ENCODE peak calls at places on chromosomes 3 and 15, in ten cellular contexts. J, Q, A, N, B, C, T, K, I and F are unnamed samples. For H3K4me1, the result is how much of the 10 kb centered on the place peaks cover.

GRCh38 chr3:195921334-195921771 is 13.0 kb upstream of the TNK2 start:
- DNase-seq in J (no peak), Q (no peak), A (no peak), N (peak), B (peak), C (no peak), T (no peak), K (no peak), I (no peak), F (no peak)

GRCh38 chr3:195385526-195385925 is 57.3 kb downstream of the ACAP2 start:
- DNase-seq in J (no peak), Q (no peak), A (no peak), N (peak), B (peak), C (peak), T (no peak), K (peak), I (no peak), F (no peak)

GRCh38 chr3:128278761-128279593 is 125.7 kb downstream of the EEFSEC start:
- DNase-seq in J (peak), Q (peak), A (peak), N (peak), B (peak), C (peak), T (peak), K (no peak), I (peak), F (no peak)

GRCh38 chr3:62094461-62094860 is 278.9 kb downstream of the FEZF2 start:
- DNase-seq in J (no peak), Q (no peak), A (no peak), N (no peak), B (no peak), C (no peak), T (no peak), K (no peak), I (no peak), F (no peak)

GRCh38 chr3:7632305-7632704 is 771.4 kb downstream of the GRM7 start:
- DNase-seq in J (no peak), Q (no peak), A (no peak), N (no peak), B (no peak), C (no peak), T (no peak), K (no peak), I (no peak), F (no peak)

GRCh38 chr3:51982838-51983577 is at the start of gene ACY1:
- DNase-seq in J (peak), Q (peak), A (peak), N (peak), B (peak), C (peak), T (peak), K (peak), I (peak), F (peak)

GRCh38 chr3:105278688-105279087 is 88.0 kb upstream of the ALCAM start:
- DNase-seq in J (no peak), Q (no peak), A (no peak), N (no peak), B (no peak), C (no peak), T (no peak), K (no peak), I (no peak), F (no peak)

GRCh38 chr3:190646996-190647395 is 133.1 kb downstream of the IL1RAP start:
- DNase-seq in J (no peak), Q (no peak), A (no peak), N (no peak), B (no peak), C (no peak), T (no peak), K (no peak), I (no peak), F (no peak)

GRCh38 chr3:65597952-65598413 is 440.7 kb downstream of the MAGI1 start:
- DNase-seq in J (no peak), Q (no peak), A (peak), N (no peak), B (peak), C (no peak), T (peak), K (no peak), I (no peak), F (no peak)

GRCh38 chr15:70713547-70714414 is 49.6 kb downstream of the UACA start:
- DNase-seq in J (peak), Q (no peak), A (no peak), N (no peak), B (no peak), C (no peak), T (no peak), K (no peak), I (no peak), F (no peak)

GRCh38 chr3:33131328-33132018 is 17.7 kb downstream of the CRTAP start:
- DNase-seq in J (peak), Q (no peak), A (no peak), N (peak), B (peak), C (peak), T (peak), K (peak), I (no peak), F (no peak)

GRCh38 chr3:133709139-133709538 is 37.1 kb upstream of the TF start:
- DNase-seq in J (no peak), Q (no peak), A (no peak), N (no peak), B (no peak), C (no peak), T (no peak), K (no peak), I (no peak), F (no peak)

GRCh38 chr3:37700849-37701248 is 160.8 kb upstream of the CTDSPL start:
- DNase-seq in J (no peak), Q (no peak), A (no peak), N (no peak), B (no peak), C (peak), T (no peak), K (no peak), I (no peak), F (no peak)

GRCh38 chr3:56778904-56779303 is 22.8 kb downstream of the ARHGEF3 start:
- DNase-seq in J (no peak), Q (no peak), A (no peak), N (no peak), B (no peak), C (no peak), T (no peak), K (no peak), I (no peak), F (no peak)

GRCh38 chr15:89783111-89783860 is 7.2 kb downstream of the MESP2 start:
- DNase-seq in J (peak), Q (no peak), A (peak), N (no peak), B (peak), C (peak), T (no peak), K (no peak), I (peak), F (no peak)

GRCh38 chr3:171283248-171284222 is 176.7 kb downstream of the TNIK start:
- DNase-seq in J (no peak), Q (no peak), A (no peak), N (no peak), B (no peak), C (no peak), T (no peak), K (no peak), I (no peak), F (no peak)

GRCh38 chr15:90881978-90882721 is 2.2 kb upstream of the FES start:
- DNase-seq in J (no peak), Q (no peak), A (peak), N (no peak), B (no peak), C (no peak), T (no peak), K (no peak), I (peak), F (no peak)

GRCh38 chr3:153894857-153895256 is 226.3 kb upstream of the ARHGEF26 start:
- DNase-seq in J (no peak), Q (no peak), A (no peak), N (no peak), B (no peak), C (no peak), T (no peak), K (no peak), I (no peak), F (no peak)

GRCh38 chr3:153896197-153896596 is 225.0 kb upstream of the ARHGEF26 start:
- DNase-seq in J (no peak), Q (no peak), A (no peak), N (no peak), B (no peak), C (no peak), T (no peak), K (no peak), I (no peak), F (no peak)

GRCh38 chr3:153897842-153898241 is 223.3 kb upstream of the ARHGEF26 start:
- DNase-seq in J (no peak), Q (no peak), A (no peak), N (no peak), B (no peak), C (no peak), T (no peak), K (no peak), I (no peak), F (no peak)

GRCh38 chr3:153901152-153901551 is 220.0 kb upstream of the ARHGEF26 start:
- DNase-seq in J (no peak), Q (no peak), A (no peak), N (peak), B (no peak), C (no peak), T (no peak), K (no peak), I (no peak), F (no peak)

GRCh38 chr3:153897025-153897723 is 224.0 kb upstream of the ARHGEF26 start:
- DNase-seq in J (no peak), Q (no peak), A (no peak), N (no peak), B (no peak), C (no peak), T (no peak), K (no peak), I (no peak), F (no peak)
- H3K27ac ChIP-seq in J (no peak), Q (no peak), A (no peak), N (no peak), B (no peak), C (no peak), T (no peak), K (no peak), I (no peak), F (no peak)

GRCh38 chr3:34886443-34886842 is 752.9 kb upstream of the ARPP21 start:
- DNase-seq in J (no peak), Q (no peak), A (no peak), N (no peak), B (no peak), C (no peak), T (no peak), K (no peak), I (no peak), F (no peak)

GRCh38 chr3:34890247-34890646 is 749.1 kb upstream of the ARPP21 start:
- DNase-seq in J (no peak), Q (no peak), A (no peak), N (no peak), B (no peak), C (no peak), T (no peak), K (no peak), I (no peak), F (no peak)

DNA sequence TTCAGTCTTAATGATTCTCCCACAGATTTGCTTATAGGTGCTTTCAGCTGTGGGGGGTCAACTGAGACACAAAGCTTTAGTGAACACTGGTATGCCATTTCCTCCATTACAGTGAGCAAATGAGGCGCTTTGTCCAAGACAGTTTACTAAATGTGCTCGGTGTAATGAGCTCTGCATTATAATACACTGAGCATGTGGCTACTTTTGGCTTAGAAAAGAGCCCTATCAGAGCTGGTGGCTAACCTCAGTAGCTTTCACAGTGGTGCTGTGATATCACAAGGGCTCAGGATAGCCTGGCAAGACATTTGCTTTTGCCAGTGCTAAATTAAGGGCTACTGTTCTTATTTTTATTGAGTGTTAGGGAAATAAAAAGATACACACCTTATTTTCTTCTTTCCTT is 749.7 kb upstream of the ARPP21 start:
- DNase-seq in J (no peak), Q (no peak), A (no peak), N (peak), B (no peak), C (no peak), T (no peak), K (no peak), I (no peak), F (no peak)
- H3K4me3 ChIP-seq in J (no peak), Q (no peak), A (no peak), N (no peak), B (no peak), C (no peak), T (no peak), K (no peak), I (no peak), F (no peak)

DNA sequence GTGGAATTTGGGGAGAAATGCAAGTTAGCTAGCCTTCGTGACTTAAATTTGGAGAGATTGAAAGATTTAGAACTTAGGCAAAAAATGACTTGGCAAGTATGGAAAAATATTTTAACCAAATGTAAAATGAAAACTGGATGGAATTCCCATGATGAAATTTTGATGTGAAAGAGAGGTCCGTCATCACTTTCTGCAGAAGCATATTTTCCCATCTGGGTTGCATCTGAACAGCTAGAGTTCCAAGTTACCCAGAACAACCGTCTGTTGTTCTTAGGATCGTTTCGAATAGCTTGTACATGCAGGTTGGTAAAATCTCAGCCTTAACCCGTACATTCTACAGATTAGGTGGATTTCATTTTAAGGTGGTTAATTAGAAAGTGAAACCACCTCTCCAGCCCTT is 136.2 kb downstream of the GHSR start:
- DNase-seq in J (peak), Q (no peak), A (no peak), N (no peak), B (no peak), C (no peak), T (no peak), K (no peak), I (no peak), F (no peak)
- H3K4me1 ChIP-seq in J (under half), Q (under half), A (under half), N (under half), B (under half), C (half or more), T (under half), K (under half), I (under half), F (under half)

DNA sequence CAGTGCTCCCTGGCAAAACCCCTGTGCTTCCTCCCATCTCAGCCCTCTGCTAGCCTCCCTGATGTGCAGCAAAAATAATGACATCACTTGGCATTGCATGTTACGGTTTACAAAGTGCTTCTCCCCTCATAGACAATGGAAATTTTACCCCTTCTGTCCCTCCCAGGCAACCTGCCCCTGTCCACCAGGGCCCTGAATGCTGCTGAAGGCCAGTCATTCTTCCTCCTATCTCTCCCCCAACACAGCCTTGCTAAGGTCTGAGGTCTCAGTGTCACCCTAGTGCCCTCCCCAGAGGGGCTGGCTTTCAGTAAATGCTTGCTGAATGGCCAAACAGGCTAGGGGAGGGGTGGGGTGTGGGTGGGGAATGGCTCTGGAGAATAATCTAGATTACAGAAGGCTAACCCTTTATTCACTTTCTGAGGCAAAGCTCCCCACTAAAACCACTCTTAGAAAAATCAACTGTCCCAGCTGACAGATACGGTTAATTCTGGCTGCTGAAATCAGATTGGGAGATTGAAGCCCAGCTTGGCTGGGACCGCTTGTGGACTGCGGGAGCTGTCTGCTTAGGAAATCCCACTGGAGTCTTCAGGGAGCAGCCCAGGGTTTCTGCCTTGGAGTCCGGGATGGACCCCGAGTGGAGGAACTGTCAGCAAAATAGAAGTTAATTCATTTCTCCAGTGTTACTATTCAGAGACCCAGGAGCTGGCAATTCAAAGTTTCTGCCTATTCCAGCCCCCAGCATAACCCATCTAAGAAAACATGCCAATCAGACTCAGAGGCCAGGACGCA is 22.9 kb downstream of the ANP32A start:
- DNase-seq in J (no peak), Q (no peak), A (no peak), N (no peak), B (no peak), C (peak), T (no peak), K (no peak), I (no peak), F (no peak)
- H3K27ac ChIP-seq in J (no peak), Q (no peak), A (no peak), N (no peak), B (no peak), C (peak), T (no peak), K (no peak), I (no peak), F (no peak)

DNA sequence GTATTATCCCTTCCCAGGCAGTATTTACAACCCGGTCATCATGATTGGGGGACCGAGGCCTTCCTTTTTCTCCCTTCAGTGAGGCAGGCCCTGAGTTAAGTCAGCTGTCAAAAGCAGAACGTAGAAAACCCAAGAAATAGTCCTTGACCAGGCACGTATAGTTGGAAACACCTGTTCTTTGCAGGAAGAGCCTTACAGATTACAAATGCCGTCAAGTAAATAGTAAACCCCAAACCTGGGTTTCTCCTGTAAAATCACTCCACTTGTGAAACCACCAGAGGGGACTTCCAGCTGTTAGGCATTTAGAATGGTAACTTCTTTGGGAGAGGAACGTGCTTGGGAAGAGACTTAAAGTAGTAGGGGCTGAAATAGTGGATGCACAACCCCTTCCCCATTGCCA is 1.0 kb upstream of the BTBD1 start:
- DNase-seq in J (no peak), Q (no peak), A (no peak), N (no peak), B (no peak), C (no peak), T (no peak), K (no peak), I (no peak), F (no peak)
- H3K4me3 ChIP-seq in J (no peak), Q (no peak), A (no peak), N (no peak), B (no peak), C (no peak), T (no peak), K (no peak), I (no peak), F (no peak)

GRCh38 chr3:4743371-4743770 is 235.9 kb upstream of the BHLHE40 start:
- DNase-seq in J (no peak), Q (no peak), A (no peak), N (no peak), B (no peak), C (no peak), T (no peak), K (no peak), I (no peak), F (no peak)

GRCh38 chr3:4745240-4745620 is 234.0 kb upstream of the BHLHE40 start:
- DNase-seq in J (no peak), Q (no peak), A (no peak), N (no peak), B (no peak), C (no peak), T (no peak), K (peak), I (no peak), F (no peak)

GRCh38 chr3:4742359-4742758 is 236.9 kb upstream of the BHLHE40 start:
- DNase-seq in J (no peak), Q (no peak), A (no peak), N (no peak), B (no peak), C (no peak), T (no peak), K (peak), I (no peak), F (no peak)

GRCh38 chr3:4746241-4746958 is 232.8 kb upstream of the BHLHE40 start:
- DNase-seq in J (no peak), Q (no peak), A (no peak), N (no peak), B (no peak), C (no peak), T (no peak), K (peak), I (no peak), F (no peak)

GRCh38 chr3:4744405-4745239 is 234.6 kb upstream of the BHLHE40 start:
- DNase-seq in J (peak), Q (no peak), A (no peak), N (no peak), B (no peak), C (no peak), T (no peak), K (peak), I (no peak), F (no peak)
- H3K4me1 ChIP-seq in J (under half), Q (under half), A (under half), N (under half), B (under half), C (under half), T (under half), K (half or more), I (under half), F (under half)